ENCODE peak calls at places on chromosomes 12 and 14, in four cellular contexts. One of them, this sample, is unnamed.

GRCh38 chr14:78202976-78203375 is 32.8 kb downstream of the NRXN3 start:
- DNase-seq in GM13976: no peak
- DNase-seq in suprapubic skin: no peak
- DNase-seq in lower lobe of right lung: no peak
- DNase-seq in this sample: no peak

GRCh38 chr12:66537866-66538265 is 141.0 kb downstream of the GRIP1 start:
- DNase-seq in GM13976: no peak
- DNase-seq in suprapubic skin: no peak
- DNase-seq in lower lobe of right lung: no peak
- DNase-seq in this sample: no peak

GRCh38 chr12:23277831-23278230 is 652.9 kb downstream of the ETNK1 start:
- DNase-seq in GM13976: no peak
- DNase-seq in suprapubic skin: no peak
- DNase-seq in lower lobe of right lung: no peak
- DNase-seq in this sample: no peak

GRCh38 chr12:59446156-59446555 is 149.7 kb upstream of the SLC16A7 start:
- DNase-seq in GM13976: no peak
- DNase-seq in suprapubic skin: no peak
- DNase-seq in lower lobe of right lung: no peak
- DNase-seq in this sample: no peak

GRCh38 chr14:61080591-61081010 is 99.6 kb downstream of the SLC38A6 start:
- DNase-seq in GM13976: peak
- DNase-seq in suprapubic skin: no peak
- DNase-seq in lower lobe of right lung: no peak
- DNase-seq in this sample: no peak

GRCh38 chr14:100537701-100538565 is 49.3 kb downstream of the BEGAIN start:
- DNase-seq in GM13976: no peak
- DNase-seq in suprapubic skin: peak
- DNase-seq in lower lobe of right lung: peak
- DNase-seq in this sample: no peak

GRCh38 chr14:21846227-21846885 is 172.7 kb upstream of the OR4E1 start:
- DNase-seq in GM13976: peak
- DNase-seq in suprapubic skin: no peak
- DNase-seq in lower lobe of right lung: no peak
- DNase-seq in this sample: peak

GRCh38 chr14:100062602-100063001 is 2.6 kb upstream of the EVL start:
- DNase-seq in GM13976: no peak
- DNase-seq in suprapubic skin: no peak
- DNase-seq in lower lobe of right lung: no peak
- DNase-seq in this sample: no peak

GRCh38 chr14:46686652-46687051 is 35.1 kb upstream of the RPL10L start:
- DNase-seq in GM13976: no peak
- DNase-seq in suprapubic skin: peak
- DNase-seq in lower lobe of right lung: no peak
- DNase-seq in this sample: no peak

GRCh38 chr14:53536446-53536845 is 383.3 kb upstream of the DDHD1 start:
- DNase-seq in GM13976: no peak
- DNase-seq in suprapubic skin: no peak
- DNase-seq in lower lobe of right lung: no peak
- DNase-seq in this sample: no peak

GRCh38 chr14:89617471-89618291 is 200.6 kb upstream of the FOXN3 start:
- DNase-seq in GM13976: peak
- DNase-seq in suprapubic skin: no peak
- DNase-seq in lower lobe of right lung: no peak
- DNase-seq in this sample: peak

GRCh38 chr12:99852666-99853065 is 132.1 kb downstream of the ANKS1B start:
- DNase-seq in GM13976: no peak
- DNase-seq in suprapubic skin: no peak
- DNase-seq in lower lobe of right lung: no peak
- DNase-seq in this sample: no peak

GRCh38 chr12:51245476-51246253 is 7.0 kb downstream of the DAZAP2 start:
- DNase-seq in GM13976: no peak
- DNase-seq in suprapubic skin: peak
- DNase-seq in lower lobe of right lung: no peak
- DNase-seq in this sample: no peak

GRCh38 chr14:77979666-77980351 is 179.9 kb downstream of the ADCK1 start:
- DNase-seq in GM13976: no peak
- DNase-seq in suprapubic skin: no peak
- DNase-seq in lower lobe of right lung: no peak
- DNase-seq in this sample: no peak

GRCh38 chr12:47120736-47121135 is 41.0 kb upstream of the AMIGO2 start:
- DNase-seq in GM13976: no peak
- DNase-seq in suprapubic skin: no peak
- DNase-seq in lower lobe of right lung: no peak
- DNase-seq in this sample: no peak

GRCh38 chr12:11150832-11151231 is 16.4 kb upstream of the TAS2R30 start:
- DNase-seq in GM13976: no peak
- DNase-seq in suprapubic skin: no peak
- DNase-seq in lower lobe of right lung: no peak
- DNase-seq in this sample: no peak

GRCh38 chr14:87815121-87815520 is 177.9 kb downstream of the GALC start:
- DNase-seq in GM13976: no peak
- DNase-seq in suprapubic skin: no peak
- DNase-seq in lower lobe of right lung: no peak
- DNase-seq in this sample: no peak

GRCh38 chr12:103470664-103471063 is 25.1 kb downstream of the C12orf42 start:
- DNase-seq in GM13976: no peak
- DNase-seq in suprapubic skin: no peak
- DNase-seq in lower lobe of right lung: no peak
- DNase-seq in this sample: no peak

GRCh38 chr12:92554316-92554905 is 148.4 kb upstream of the PLEKHG7 start:
- DNase-seq in GM13976: no peak
- DNase-seq in suprapubic skin: no peak
- DNase-seq in lower lobe of right lung: no peak
- DNase-seq in this sample: no peak

GRCh38 chr14:100679707-100680438 is 46.8 kb upstream of the DLK1 start:
- DNase-seq in GM13976: no peak
- DNase-seq in suprapubic skin: no peak
- DNase-seq in lower lobe of right lung: no peak
- DNase-seq in this sample: no peak

GRCh38 chr14:52862652-52863338 is 71.4 kb upstream of the GNPNAT1 start:
- DNase-seq in GM13976: no peak
- DNase-seq in suprapubic skin: no peak
- DNase-seq in lower lobe of right lung: no peak
- DNase-seq in this sample: no peak

GRCh38 chr12:20024194-20024593 is 344.1 kb upstream of the PDE3A start:
- DNase-seq in GM13976: no peak
- DNase-seq in suprapubic skin: no peak
- DNase-seq in lower lobe of right lung: no peak
- DNase-seq in this sample: no peak

GRCh38 chr12:110001596-110001995 is 2.4 kb downstream of the ANKRD13A start:
- DNase-seq in GM13976: no peak
- DNase-seq in suprapubic skin: no peak
- DNase-seq in lower lobe of right lung: no peak
- DNase-seq in this sample: no peak

GRCh38 chr12:56158926-56159461 is 835 bp downstream of the MYL6 start:
- DNase-seq in GM13976: no peak
- DNase-seq in suprapubic skin: peak
- DNase-seq in lower lobe of right lung: peak
- DNase-seq in this sample: no peak

GRCh38 chr14:92546347-92547053 is 32.9 kb downstream of the RIN3 start:
- DNase-seq in GM13976: no peak
- DNase-seq in suprapubic skin: no peak
- DNase-seq in lower lobe of right lung: no peak
- DNase-seq in this sample: no peak

GRCh38 chr12:98939350-98939749 is 294.3 kb downstream of the APAF1 start:
- DNase-seq in GM13976: no peak
- DNase-seq in suprapubic skin: no peak
- DNase-seq in lower lobe of right lung: no peak
- DNase-seq in this sample: no peak

GRCh38 chr12:123022205-123022604 is 41.7 kb downstream of the ARL6IP4 start:
- DNase-seq in GM13976: no peak
- DNase-seq in suprapubic skin: no peak
- DNase-seq in lower lobe of right lung: peak
- DNase-seq in this sample: no peak

GRCh38 chr12:122651520-122652224 is 51.5 kb downstream of the HCAR2 start:
- DNase-seq in GM13976: no peak
- DNase-seq in suprapubic skin: no peak
- DNase-seq in lower lobe of right lung: no peak
- DNase-seq in this sample: no peak

GRCh38 chr12:109125791-109126190 is 9.4 kb downstream of the ACACB start:
- DNase-seq in GM13976: no peak
- DNase-seq in suprapubic skin: peak
- DNase-seq in lower lobe of right lung: no peak
- DNase-seq in this sample: no peak

GRCh38 chr14:68283378-68284123 is 464.0 kb downstream of the RAD51B start:
- DNase-seq in GM13976: no peak
- DNase-seq in suprapubic skin: peak
- DNase-seq in lower lobe of right lung: peak
- DNase-seq in this sample: no peak

GRCh38 chr12:459430-460258 is at the start of gene B4GALNT3:
- DNase-seq in GM13976: peak
- DNase-seq in suprapubic skin: no peak
- DNase-seq in lower lobe of right lung: peak
- DNase-seq in this sample: peak

GRCh38 chr12:89020121-89020480 is 332.2 kb downstream of the DUSP6 start:
- DNase-seq in GM13976: no peak
- DNase-seq in suprapubic skin: no peak
- DNase-seq in lower lobe of right lung: no peak
- DNase-seq in this sample: no peak

GRCh38 chr14:76472199-76472723 is 96.3 kb downstream of the ESRRB start:
- DNase-seq in GM13976: no peak
- DNase-seq in suprapubic skin: no peak
- DNase-seq in lower lobe of right lung: no peak
- DNase-seq in this sample: no peak

GRCh38 chr14:76467843-76468242 is 91.9 kb downstream of the ESRRB start:
- DNase-seq in GM13976: no peak
- DNase-seq in suprapubic skin: no peak
- DNase-seq in lower lobe of right lung: no peak
- DNase-seq in this sample: no peak

DNA sequence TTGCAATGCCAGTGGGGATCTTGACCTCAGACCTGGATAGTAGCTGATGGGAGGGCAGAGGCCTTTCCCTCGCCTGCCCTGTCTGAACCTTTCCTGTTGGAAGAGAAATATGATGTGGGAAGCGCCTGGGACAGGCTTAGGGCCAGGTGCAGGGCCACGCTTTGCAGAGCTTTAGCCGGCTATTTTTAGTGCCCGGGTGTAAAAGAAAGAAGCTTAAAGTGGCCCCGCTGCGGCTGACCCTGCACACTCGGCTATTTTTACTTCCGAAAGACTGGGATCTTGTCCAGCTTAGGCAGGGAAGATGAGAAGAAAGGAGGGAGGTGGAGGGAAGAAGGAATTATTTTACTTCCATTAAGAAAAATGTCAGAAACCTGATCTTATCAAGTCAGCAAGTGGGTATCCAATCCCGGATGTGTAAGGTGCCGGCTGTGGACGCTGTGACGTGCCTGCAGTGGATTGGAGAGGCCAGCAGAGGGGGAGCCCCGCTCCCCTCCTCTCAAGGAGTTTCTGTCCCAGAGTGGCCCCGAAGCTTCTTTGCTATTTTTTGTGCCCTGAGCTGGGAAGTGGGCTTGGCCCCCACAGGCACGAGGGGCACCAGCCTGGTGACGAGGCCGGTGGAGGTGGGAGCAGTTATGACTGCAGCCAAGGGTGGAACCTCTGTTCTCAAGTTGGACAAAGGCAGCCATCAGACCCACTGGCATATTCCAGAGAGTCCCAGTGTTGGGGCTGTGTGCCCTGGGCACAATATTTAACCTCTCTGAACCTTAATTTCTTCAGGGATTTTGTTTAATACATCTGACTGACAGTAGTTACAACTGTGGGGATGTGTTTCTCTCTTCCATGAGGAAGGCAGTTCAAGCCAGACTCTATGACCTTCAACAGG is 97.7 kb downstream of the ESRRB start:
- DNase-seq in GM13976: no peak
- DNase-seq in suprapubic skin: no peak
- DNase-seq in lower lobe of right lung: no peak
- DNase-seq in this sample: no peak
- TF ChIP-seq CTCF in GM13976: no peak
- TF ChIP-seq CTCF in suprapubic skin: no peak
- TF ChIP-seq CTCF in lower lobe of right lung: peak
- TF ChIP-seq CTCF in this sample: no peak

DNA sequence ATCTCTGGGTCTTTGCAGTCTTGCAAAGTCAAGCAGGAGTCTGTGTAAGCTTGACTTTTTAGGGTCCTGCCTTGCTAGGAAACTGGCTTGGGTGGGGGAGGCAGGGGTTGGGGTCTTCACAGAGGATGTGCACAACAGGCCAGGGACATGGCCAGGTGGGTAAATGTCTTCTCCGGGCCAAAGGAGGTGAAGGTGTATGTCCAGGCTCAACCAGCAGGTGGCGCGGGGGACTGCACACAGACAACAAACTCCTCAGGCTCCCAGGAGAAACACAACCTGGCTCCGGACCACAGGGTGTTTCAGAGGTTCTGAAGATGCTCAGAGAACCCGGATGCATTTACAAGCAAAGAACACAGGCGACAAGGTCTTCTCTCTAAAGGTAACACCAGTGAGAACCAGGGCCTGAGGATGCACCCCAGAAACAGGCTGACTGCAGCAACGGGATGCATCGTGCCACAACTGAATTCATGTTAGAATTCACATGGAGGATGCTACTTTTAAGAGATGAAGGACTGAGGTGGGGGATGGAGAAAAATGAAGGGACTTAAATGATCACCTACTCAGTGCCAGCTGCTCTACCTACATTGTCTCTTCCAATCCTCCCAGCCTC is 56.0 kb downstream of the PLEKHG3 start:
- DNase-seq in GM13976: peak
- DNase-seq in suprapubic skin: no peak
- DNase-seq in lower lobe of right lung: peak
- DNase-seq in this sample: peak
- TF ChIP-seq CTCF in GM13976: peak
- TF ChIP-seq CTCF in suprapubic skin: peak
- TF ChIP-seq CTCF in lower lobe of right lung: peak
- TF ChIP-seq CTCF in this sample: peak

DNA sequence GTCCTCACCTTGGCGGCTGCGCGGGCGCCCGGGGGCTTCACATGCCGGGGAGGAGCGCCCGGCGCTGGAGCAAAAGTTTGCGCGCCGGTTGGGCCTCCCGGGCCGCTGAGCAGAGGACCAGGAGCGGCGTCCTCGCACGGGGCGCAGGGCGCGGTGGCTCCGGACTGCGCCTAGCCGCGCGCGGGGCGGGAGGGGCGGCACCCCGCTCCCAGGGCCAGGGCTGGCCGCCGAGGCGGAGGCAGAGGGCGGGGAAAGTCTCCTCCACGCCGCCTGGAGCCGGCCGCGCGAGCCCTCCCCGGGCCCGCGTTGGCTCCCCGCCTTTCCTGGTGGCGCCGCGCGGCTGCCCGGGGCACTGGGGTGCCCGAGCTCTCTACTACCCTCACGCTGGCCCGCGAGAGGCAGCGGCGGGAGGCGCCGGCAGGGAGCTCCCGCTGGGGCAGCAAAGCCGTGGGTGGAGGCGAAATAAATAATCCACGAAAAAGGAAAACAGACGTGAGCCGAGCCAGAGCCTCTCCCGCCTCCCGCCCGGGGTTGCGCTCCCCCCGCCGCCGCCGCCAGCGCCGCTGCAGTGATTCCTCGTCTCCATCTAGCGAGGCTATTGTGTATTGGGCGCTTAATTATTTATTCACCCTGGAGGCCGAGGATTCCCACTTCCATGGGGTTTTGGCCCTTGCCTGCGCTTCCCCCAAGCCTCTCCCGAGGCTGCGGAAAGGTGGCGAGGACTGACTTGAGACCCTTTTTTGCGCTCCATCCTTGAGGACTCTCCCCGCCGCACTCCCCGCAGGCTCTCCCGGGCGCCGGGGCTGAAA is 476 bp upstream of the PRIMA1 start:
- DNase-seq in GM13976: no peak
- DNase-seq in suprapubic skin: no peak
- DNase-seq in lower lobe of right lung: no peak
- DNase-seq in this sample: peak
- TF ChIP-seq CTCF in GM13976: no peak
- TF ChIP-seq CTCF in suprapubic skin: peak
- TF ChIP-seq CTCF in lower lobe of right lung: no peak
- TF ChIP-seq CTCF in this sample: no peak

GRCh38 chr14:29799718-29800117 is 127.9 kb downstream of the PRKD1 start:
- DNase-seq in GM13976: no peak
- DNase-seq in suprapubic skin: no peak
- DNase-seq in lower lobe of right lung: no peak
- DNase-seq in this sample: no peak
- TF ChIP-seq CTCF in GM13976: no peak
- TF ChIP-seq CTCF in suprapubic skin: no peak
- TF ChIP-seq CTCF in lower lobe of right lung: no peak
- TF ChIP-seq CTCF in this sample: no peak

This sample was measured in GM13977.